ENCODE peak calls at places on chromosomes 2 and 18, in seven cellular contexts. E, X, R, I, A, D and F are unnamed samples.

GRCh38 chr2:109455731-109456691 is 157.8 kb downstream of the SEPTIN10 start:
- DNase-seq in E (no peak), I (no peak), A (no peak), R (no peak), D (no peak), X (no peak), F (no peak)

GRCh38 chr18:58895385-58895784 is 30.7 kb downstream of the ZNF532 start:
- DNase-seq in D (no peak), A (no peak), R (no peak), X (no peak), E (no peak), I (no peak), F (no peak)

GRCh38 chr2:33354981-33355380 is 121.5 kb upstream of the RASGRP3 start:
- DNase-seq in I (no peak), X (no peak), R (no peak), D (peak; percentile 97), E (no peak), A (no peak), F (no peak)

GRCh38 chr2:10497797-10498251 is 49.7 kb upstream of the ODC1 start:
- DNase-seq in E (peak; percentile 42), D (peak; percentile 90), R (peak; percentile 85), X (peak; percentile 52), A (peak; percentile 76), I (peak; percentile 66), F (peak; percentile 40)

GRCh38 chr2:12613137-12613912 is 103.4 kb upstream of the TRIB2 start:
- DNase-seq in D (no peak), I (peak; percentile 19), X (no peak), R (no peak), A (no peak), E (no peak), F (no peak)

GRCh38 chr2:241053576-241054251 is 48.4 kb downstream of the MTERF4 start:
- DNase-seq in R (no peak), D (no peak), A (no peak), I (no peak), E (no peak), X (no peak), F (no peak)

GRCh38 chr2:233692648-233693047 is at the start of gene UGT1A6:
- DNase-seq in I (no peak), D (no peak), E (no peak), R (no peak), X (no peak), A (no peak), F (no peak)

GRCh38 chr2:39805936-39806608 is 27.0 kb upstream of the THUMPD2 start:
- DNase-seq in X (no peak), R (no peak), E (no peak), I (no peak), A (no peak), D (peak; percentile 17), F (no peak)

GRCh38 chr2:46942143-46942526 is 26.5 kb upstream of the MCFD2 start:
- DNase-seq in R (no peak), E (no peak), A (peak; percentile 70), D (peak; percentile 31), X (no peak), I (peak; percentile 70), F (peak; percentile 39)

GRCh38 chr2:29117636-29118303 is 2.6 kb downstream of the CLIP4 start:
- DNase-seq in R (peak; percentile 85), A (no peak), X (peak; percentile 72), E (no peak), D (peak; percentile 60), I (no peak), F (no peak)

GRCh38 chr18:76757343-76757742 is 65.0 kb upstream of the ZNF236 start:
- DNase-seq in E (no peak), A (no peak), X (no peak), I (no peak), D (peak; percentile 10), R (no peak), F (no peak)

GRCh38 chr18:9741821-9742541 is 33.9 kb downstream of the RAB31 start:
- DNase-seq in R (peak; percentile 43), A (no peak), D (peak; percentile 47), X (peak; percentile 29), I (peak; percentile 67), E (no peak), F (peak; percentile 47)

GRCh38 chr2:191249131-191249813 is 4.1 kb downstream of the MYO1B start:
- DNase-seq in I (no peak), A (no peak), R (no peak), E (no peak), D (peak; percentile 57), X (no peak), F (no peak)

GRCh38 chr2:50649626-50650397 is 382.1 kb downstream of the NRXN1 start:
- DNase-seq in D (peak; percentile 11), X (no peak), A (no peak), R (no peak), I (no peak), E (no peak), F (no peak)

GRCh38 chr18:58998421-58999203 is 133.9 kb downstream of the ZNF532 start:
- DNase-seq in A (peak; percentile 78), D (peak; percentile 83), X (no peak), E (peak; percentile 72), I (no peak), R (peak; percentile 42), F (peak; percentile 75)

GRCh38 chr2:164785447-164785846 is 56.2 kb downstream of the COBLL1 start:
- DNase-seq in I (no peak), R (no peak), E (no peak), D (no peak), X (no peak), A (no peak), F (no peak)
- H3K4me3 ChIP-seq in I (no peak overlapping the region), R (no peak overlapping the region), E (no peak overlapping the region), D (no peak overlapping the region), X (no peak overlapping the region), A (no peak overlapping the region), F (no peak overlapping the region)

GRCh38 chr2:207758010-207758409 is 11.7 kb downstream of the FZD5 start:
- DNase-seq in A (no peak), I (no peak), X (no peak), D (no peak), E (no peak), R (no peak), F (no peak)
- H3K4me3 ChIP-seq in A (no peak overlapping the region), I (no peak overlapping the region), X (no peak overlapping the region), D (no peak overlapping the region), E (no peak overlapping the region), R (no peak overlapping the region), F (no peak overlapping the region)

DNA sequence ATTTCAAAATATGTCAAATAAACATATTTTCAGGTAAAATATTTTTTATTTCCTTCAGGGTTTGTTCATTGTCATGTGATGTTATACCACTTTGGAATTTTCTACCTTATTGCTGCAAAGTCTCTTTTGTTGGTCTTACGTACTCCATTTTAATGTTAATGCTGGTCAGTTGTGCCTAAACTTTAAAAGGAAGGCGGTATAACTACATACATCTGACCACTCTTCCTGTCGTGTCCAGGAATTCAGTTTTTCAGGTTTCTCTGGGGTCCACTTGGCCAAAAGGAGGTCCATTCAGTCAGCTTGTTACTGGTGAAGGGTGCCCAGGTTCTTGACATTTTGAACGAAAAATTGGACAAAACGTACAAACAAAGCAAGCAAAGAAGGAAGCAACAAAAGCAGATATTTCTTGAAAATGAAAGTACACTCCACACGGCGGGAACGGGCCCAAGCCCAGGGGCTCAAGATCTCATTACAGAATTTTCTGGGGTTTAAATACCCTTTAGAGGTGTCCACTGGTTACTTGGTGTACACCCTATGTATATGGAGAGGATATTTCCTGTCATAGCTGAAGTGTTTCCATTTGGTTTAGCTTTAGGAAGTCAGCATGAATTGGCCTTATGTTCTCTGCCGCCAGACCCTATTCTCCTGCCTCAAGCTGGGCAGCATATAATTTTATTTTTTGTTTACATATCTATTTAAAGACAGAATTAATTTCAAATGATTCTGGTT is 471.7 kb upstream of the CDH7 start:
- DNase-seq in A (no peak), X (no peak), I (no peak), R (no peak), E (no peak), D (no peak), F (no peak)
- H3K4me3 ChIP-seq in A (no peak overlapping the region), X (peak overlapping the region; percentile 51), I (no peak overlapping the region), R (no peak overlapping the region), E (no peak overlapping the region), D (no peak overlapping the region), F (no peak overlapping the region)

GRCh38 chr2:229297284-229297683 is 26.2 kb upstream of the PID1 start:
- DNase-seq in E (no peak), I (no peak), X (no peak), A (no peak), D (no peak), R (no peak), F (no peak)
- H3K4me3 ChIP-seq in E (no peak overlapping the region), I (no peak overlapping the region), X (no peak overlapping the region), A (no peak overlapping the region), D (no peak overlapping the region), R (no peak overlapping the region), F (no peak overlapping the region)

GRCh38 chr2:64533882-64534281 is 9.8 kb downstream of the AFTPH start:
- DNase-seq in I (no peak), R (no peak), A (no peak), E (no peak), X (no peak), D (no peak), F (no peak)
- H3K4me3 ChIP-seq in I (no peak overlapping the region), R (no peak overlapping the region), A (no peak overlapping the region), E (no peak overlapping the region), X (no peak overlapping the region), D (no peak overlapping the region), F (no peak overlapping the region)

GRCh38 chr18:52340466-52341378 is 725 bp downstream of the DCC start:
- DNase-seq in A (peak; percentile 30), D (peak; percentile 24), R (no peak), X (no peak), E (no peak), I (peak; percentile 16), F (no peak)
- H3K4me3 ChIP-seq in A (peak overlapping the region; percentile 1), D (peak overlapping the region; percentile 47), R (peak overlapping the region; percentile 40), X (no peak overlapping the region), E (peak overlapping the region; percentile 42), I (peak overlapping the region; percentile 68), F (no peak overlapping the region)

GRCh38 chr2:230874876-230875275 is 10.1 kb downstream of the ITM2C start:
- DNase-seq in D (no peak), A (peak; percentile 19), I (no peak), E (no peak), X (no peak), R (no peak), F (no peak)

GRCh38 chr2:230872151-230872967 is 7.6 kb downstream of the ITM2C start:
- DNase-seq in X (no peak), I (no peak), R (no peak), E (no peak), A (peak; percentile 31), D (no peak), F (no peak)

GRCh38 chr2:230872968-230873669 is 8.4 kb downstream of the ITM2C start:
- DNase-seq in I (no peak), E (no peak), A (peak; percentile 37), D (no peak), R (no peak), X (no peak), F (no peak)

GRCh38 chr2:230874456-230874855 is 9.7 kb downstream of the ITM2C start:
- DNase-seq in A (peak; percentile 19), X (no peak), R (no peak), D (no peak), E (no peak), I (no peak), F (no peak)

GRCh38 chr2:230873670-230874401 is 9.1 kb downstream of the ITM2C start:
- DNase-seq in X (no peak), D (no peak), A (no peak), R (no peak), E (no peak), I (no peak), F (no peak)
- H3K4me3 ChIP-seq in X (no peak overlapping the region), D (no peak overlapping the region), A (no peak overlapping the region), R (no peak overlapping the region), E (no peak overlapping the region), I (no peak overlapping the region), F (no peak overlapping the region)